ENCODE peak calls at places on chromosomes 16 and 17, in five cellular contexts. I, B, X, O and P are unnamed samples.

GRCh38 chr17:78583091-78583490 is 5.9 kb upstream of the DNAH17 start:
- DNase-seq in O (no peak), X (peak), B (no peak), I (no peak), P (no peak)

GRCh38 chr17:66988069-66988798 is 23.7 kb downstream of the CACNG4 start:
- DNase-seq in O (no peak), B (no peak), X (no peak), I (no peak), P (no peak)

GRCh38 chr17:62064791-62065563 is at the start of gene MED13:
- DNase-seq in B (peak), I (peak), X (peak), O (peak), P (peak)

GRCh38 chr17:75565066-75565465 is 22.5 kb upstream of the MYO15B start:
- DNase-seq in I (no peak), B (no peak), X (peak), O (no peak), P (no peak)

GRCh38 chr16:13543850-13544249 is 376.1 kb upstream of the ERCC4 start:
- DNase-seq in X (no peak), B (no peak), I (no peak), O (no peak), P (no peak)

GRCh38 chr16:51839697-51840462 is 688.8 kb upstream of the SALL1 start:
- DNase-seq in X (no peak), B (no peak), O (no peak), I (no peak), P (no peak)

GRCh38 chr17:79913896-79914812 is 74.9 kb upstream of the CBX4 start:
- DNase-seq in O (no peak), B (no peak), I (peak), X (no peak), P (no peak)

GRCh38 chr17:27530791-27531391 is 74.6 kb downstream of the KSR1 start:
- DNase-seq in X (no peak), I (no peak), O (no peak), B (no peak), P (no peak)

GRCh38 chr16:8962393-8963009 is 1.2 kb downstream of the USP7 start:
- DNase-seq in B (no peak), X (no peak), O (no peak), I (peak), P (no peak)

GRCh38 chr16:75420987-75421819 is 12.1 kb downstream of the CFDP1 start:
- DNase-seq in X (no peak), I (peak), O (no peak), B (peak), P (peak)

GRCh38 chr17:57970706-57971105 is 15.5 kb upstream of the CUEDC1 start:
- DNase-seq in I (no peak), X (no peak), O (no peak), B (no peak), P (no peak)

GRCh38 chr17:41585301-41585700 is 1.4 kb downstream of the KRT14 start:
- DNase-seq in X (no peak), I (no peak), O (no peak), B (no peak), P (no peak)

GRCh38 chr16:56691885-56692284 is 9.6 kb downstream of the MT1X start:
- DNase-seq in X (peak), I (no peak), O (no peak), B (no peak), P (no peak)

GRCh38 chr17:44826123-44826790 is 3.8 kb downstream of the GJC1 start:
- DNase-seq in X (no peak), I (no peak), O (no peak), B (no peak), P (no peak)

GRCh38 chr17:80421381-80422090 is 6.6 kb downstream of the ENDOV start:
- DNase-seq in B (no peak), I (no peak), X (no peak), O (no peak), P (no peak)

GRCh38 chr17:80874866-80875445 is 116.7 kb upstream of the CHMP6 start:
- DNase-seq in X (no peak), B (no peak), I (peak), O (no peak), P (peak)

GRCh38 chr17:38598536-38598935 is 7.2 kb downstream of the SRCIN1 start:
- DNase-seq in I (no peak), X (peak), O (no peak), B (no peak), P (no peak)

GRCh38 chr16:5066511-5066910 is 755 bp upstream of the C16orf89 start:
- DNase-seq in I (no peak), X (no peak), B (no peak), O (no peak), P (no peak)

GRCh38 chr17:75830168-75831031 is 13.8 kb downstream of the UNC13D start:
- DNase-seq in I (no peak), B (no peak), O (no peak), X (peak), P (no peak)

GRCh38 chr16:69772560-69773254 is 10.6 kb downstream of the WWP2 start:
- DNase-seq in X (no peak), B (no peak), O (no peak), I (no peak), P (no peak)

GRCh38 chr17:55585629-55586028 is 74.4 kb upstream of the SMIM36 start:
- DNase-seq in B (no peak), I (no peak), X (no peak), O (no peak), P (no peak)

GRCh38 chr17:81537343-81537855 is 9.2 kb downstream of the FSCN2 start:
- DNase-seq in X (peak), O (no peak), B (no peak), I (no peak), P (no peak)

GRCh38 chr17:40872416-40872815 is 5.4 kb upstream of the KRT12 start:
- DNase-seq in I (no peak), O (no peak), X (no peak), B (no peak), P (no peak)

GRCh38 chr17:31048142-31048541 is 46.6 kb upstream of the NF1 start:
- DNase-seq in B (no peak), X (no peak), I (no peak), O (no peak), P (no peak)

GRCh38 chr17:65292430-65292829 is 155.3 kb downstream of the RGS9 start:
- DNase-seq in O (no peak), X (no peak), B (no peak), I (no peak), P (no peak)

GRCh38 chr16:813204-813915 is 12.8 kb upstream of the GNG13 start:
- DNase-seq in X (peak), O (no peak), B (no peak), I (peak), P (no peak)

GRCh38 chr16:76612497-76612896 is 335.3 kb downstream of the CNTNAP4 start:
- DNase-seq in I (no peak), B (no peak), X (no peak), O (no peak), P (no peak)

GRCh38 chr17:4900231-4901107 is 1.1 kb downstream of the C17orf107 start:
- DNase-seq in B (peak), O (no peak), X (no peak), I (peak), P (peak)

GRCh38 chr16:2533912-2534311 is 2.7 kb upstream of the CEMP1 start:
- DNase-seq in B (no peak), I (no peak), O (no peak), X (no peak), P (no peak)

GRCh38 chr16:31455601-31456314 is 3.5 kb upstream of the ARMC5 start:
- DNase-seq in I (no peak), O (no peak), B (no peak), X (no peak), P (no peak)
- H3K27ac ChIP-seq in I (no peak), O (peak), B (no peak), X (peak), P (no peak)

GRCh38 chr17:32494621-32495346 is 8.0 kb downstream of the CDK5R1 start:
- DNase-seq in X (no peak), O (no peak), I (no peak), B (no peak), P (peak)
- TF ChIP-seq CTCF in X (no peak), O (no peak), I (no peak), B (no peak), P (no peak)

GRCh38 chr16:17369441-17369951 is 101.3 kb downstream of the XYLT1 start:
- DNase-seq in O (no peak), X (no peak), I (peak), B (no peak), P (no peak)
- TF ChIP-seq POLR2A in O (no peak), X (no peak), I (no peak), B (no peak), P (no peak)

DNA sequence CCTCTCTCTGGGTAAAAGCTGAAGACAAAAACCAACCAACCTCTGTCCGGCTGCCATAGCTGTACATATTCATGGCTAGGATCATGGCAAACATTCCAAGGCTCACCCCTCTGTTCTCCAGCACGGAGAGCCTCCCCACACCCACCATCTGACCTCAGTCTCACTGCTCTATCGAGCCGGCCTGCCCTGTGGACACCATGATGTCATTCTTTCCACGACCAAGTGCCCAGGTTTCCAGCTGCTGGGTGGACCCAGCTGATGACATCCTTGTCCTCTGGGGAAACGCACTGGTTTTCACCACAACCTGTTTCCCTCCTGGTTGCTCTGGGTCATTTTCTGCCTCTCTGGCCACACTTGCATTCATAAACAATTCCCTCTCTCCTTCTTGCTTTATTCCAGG is 67.7 kb downstream of the NDEL1 start:
- DNase-seq in O (no peak), B (no peak), X (no peak), I (no peak), P (no peak)
- H3K27ac ChIP-seq in O (no peak), B (no peak), X (no peak), I (no peak), P (no peak)

GRCh38 chr17:73500414-73500999 is 143.7 kb downstream of the SDK2 start:
- DNase-seq in I (no peak), B (no peak), O (no peak), X (no peak), P (no peak)
- TF ChIP-seq CTCF in I (no peak), B (no peak), O (no peak), X (no peak), P (no peak)

DNA sequence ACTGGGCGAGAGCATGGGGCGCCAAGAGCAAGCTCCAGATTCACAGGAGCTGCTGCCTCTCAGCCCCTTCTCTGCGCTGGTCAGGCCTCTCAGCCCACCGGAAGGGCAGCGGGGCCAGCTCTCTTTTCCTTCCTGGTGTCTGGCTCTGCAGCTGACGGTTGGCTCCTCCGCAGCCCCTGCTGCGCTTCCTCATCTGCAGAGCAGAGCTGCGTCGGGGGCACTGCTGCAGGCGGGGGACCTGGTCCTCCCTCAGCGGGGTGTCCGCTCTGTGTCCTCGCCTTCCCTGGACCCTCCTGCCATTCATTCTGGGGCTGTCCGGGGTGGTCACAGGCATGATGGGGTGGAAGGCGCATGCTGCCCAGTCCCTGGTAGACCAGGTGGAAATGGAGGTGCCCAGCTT is 84.6 kb downstream of the IRF8 start:
- DNase-seq in I (peak), X (no peak), O (no peak), B (no peak), P (peak)
- TF ChIP-seq POLR2A in I (no peak), X (no peak), O (no peak), B (no peak), P (no peak)

DNA sequence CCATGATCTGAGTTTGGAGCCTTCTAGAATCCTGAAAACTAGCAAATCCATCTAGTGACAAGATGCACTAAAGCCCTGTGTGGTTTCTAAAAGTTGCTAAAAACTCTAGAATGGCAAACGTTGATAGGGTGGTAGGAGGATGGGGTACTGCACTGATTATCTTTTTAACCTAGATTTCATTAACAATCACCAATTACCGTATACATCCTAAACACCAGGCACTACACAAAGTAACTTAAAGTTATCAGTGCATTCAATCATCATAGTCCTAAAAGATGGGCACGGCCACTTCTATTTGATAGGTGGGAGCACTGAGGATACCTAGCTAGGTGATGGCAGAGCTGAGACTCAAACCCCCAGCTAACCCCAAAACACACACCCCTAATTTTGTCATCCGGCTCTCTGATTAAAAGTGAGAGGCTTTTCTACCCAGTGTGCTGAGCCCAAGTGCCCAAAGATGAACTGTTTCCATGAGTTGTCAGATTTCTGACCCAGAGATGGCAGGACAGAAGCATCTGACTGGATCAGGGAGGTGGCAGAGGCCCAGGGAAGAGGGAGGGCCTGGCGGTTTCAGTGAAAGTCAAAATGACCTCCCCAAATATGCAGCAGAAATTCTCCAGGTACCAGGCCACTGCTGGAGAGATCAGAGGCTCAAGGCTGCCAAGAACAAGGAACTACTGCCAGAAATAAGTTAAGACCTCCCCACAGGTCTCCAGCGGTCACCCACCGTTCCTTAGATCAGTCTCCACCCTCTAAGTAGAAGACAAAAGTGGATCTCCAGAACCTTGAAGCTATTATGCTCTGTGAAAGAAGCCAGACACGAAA is 396.8 kb downstream of the SOX9 start:
- DNase-seq in I (no peak), O (no peak), X (no peak), B (no peak), P (no peak)
- H3K27ac ChIP-seq in I (no peak), O (no peak), X (peak), B (no peak), P (no peak)

DNA sequence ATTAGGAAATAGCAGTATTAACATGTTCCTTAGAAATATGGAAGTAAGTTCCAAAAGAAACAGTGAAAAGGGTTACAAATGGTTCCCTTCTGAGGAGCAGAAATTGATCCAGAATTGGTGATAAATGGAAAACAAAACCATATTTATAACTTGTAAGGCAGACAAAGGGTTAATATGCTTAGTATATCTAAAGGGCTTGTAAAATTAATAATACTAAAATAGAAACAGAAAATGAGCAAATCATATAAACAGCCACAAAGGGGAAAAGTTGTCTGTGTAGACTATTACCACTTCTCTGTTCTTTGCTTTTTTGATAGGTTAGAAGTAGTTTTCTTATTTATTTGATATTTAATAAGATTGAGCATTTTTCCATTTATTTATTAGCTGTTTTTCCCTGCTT is 64.4 kb downstream of the NFATC3 start:
- DNase-seq in B (no peak), X (no peak), I (no peak), O (no peak), P (no peak)
- TF ChIP-seq CTCF in B (no peak), X (no peak), I (no peak), O (no peak), P (no peak)